ENCODE peak calls at places on chromosomes 13 and 19, in nine cellular contexts. One of them, this sample, is unnamed.

GRCh38 chr19:38425222-38425809 is 703 bp downstream of the RASGRP4 start:
- ATAC-seq in naive thymus-derived CD8-positive, alpha-beta T cell: no peak
- ATAC-seq in activated CD8-positive, alpha-beta T cell treated with anti-CD3 and anti-CD28 coated beads for 36 hours: no peak
- ATAC-seq in K562: no peak
- ATAC-seq in omental fat pad: no peak
- ATAC-seq in heart right ventricle: peak; percentile 17
- ATAC-seq in T-cell: no peak
- ATAC-seq in body of pancreas: no peak
- ATAC-seq in HepG2: no peak
- ATAC-seq in this sample: no peak

GRCh38 chr13:60613080-60613479 is 216.1 kb downstream of the TDRD3 start:
- ATAC-seq in naive thymus-derived CD8-positive, alpha-beta T cell: no peak
- ATAC-seq in activated CD8-positive, alpha-beta T cell treated with anti-CD3 and anti-CD28 coated beads for 36 hours: no peak
- ATAC-seq in K562: no peak
- ATAC-seq in omental fat pad: no peak
- ATAC-seq in heart right ventricle: no peak
- ATAC-seq in T-cell: no peak
- ATAC-seq in body of pancreas: no peak
- ATAC-seq in HepG2: no peak
- ATAC-seq in this sample: no peak

GRCh38 chr19:16262618-16263017 is 62.0 kb upstream of the KLF2 start:
- ATAC-seq in naive thymus-derived CD8-positive, alpha-beta T cell: no peak
- ATAC-seq in activated CD8-positive, alpha-beta T cell treated with anti-CD3 and anti-CD28 coated beads for 36 hours: no peak
- ATAC-seq in K562: no peak
- ATAC-seq in omental fat pad: peak; percentile 79
- ATAC-seq in heart right ventricle: no peak
- ATAC-seq in T-cell: no peak
- ATAC-seq in body of pancreas: peak; percentile 82
- ATAC-seq in HepG2: peak; percentile 90
- ATAC-seq in this sample: no peak

GRCh38 chr19:38455031-38455430 is 21.5 kb downstream of the RYR1 start:
- ATAC-seq in naive thymus-derived CD8-positive, alpha-beta T cell: no peak
- ATAC-seq in activated CD8-positive, alpha-beta T cell treated with anti-CD3 and anti-CD28 coated beads for 36 hours: no peak
- ATAC-seq in K562: no peak
- ATAC-seq in omental fat pad: no peak
- ATAC-seq in heart right ventricle: no peak
- ATAC-seq in T-cell: no peak
- ATAC-seq in body of pancreas: no peak
- ATAC-seq in HepG2: no peak
- ATAC-seq in this sample: no peak

GRCh38 chr19:11577451-11578341 is at the start of gene ACP5:
- ATAC-seq in naive thymus-derived CD8-positive, alpha-beta T cell: peak; percentile 26
- ATAC-seq in activated CD8-positive, alpha-beta T cell treated with anti-CD3 and anti-CD28 coated beads for 36 hours: no peak
- ATAC-seq in K562: peak; percentile 14
- ATAC-seq in omental fat pad: no peak
- ATAC-seq in heart right ventricle: peak; percentile 40
- ATAC-seq in T-cell: no peak
- ATAC-seq in body of pancreas: no peak
- ATAC-seq in HepG2: peak; percentile 45
- ATAC-seq in this sample: no peak

GRCh38 chr19:45250216-45250831 is 747 bp upstream of the MARK4 start:
- ATAC-seq in naive thymus-derived CD8-positive, alpha-beta T cell: no peak
- ATAC-seq in activated CD8-positive, alpha-beta T cell treated with anti-CD3 and anti-CD28 coated beads for 36 hours: peak; percentile 3
- ATAC-seq in K562: peak; percentile 5
- ATAC-seq in omental fat pad: no peak
- ATAC-seq in heart right ventricle: no peak
- ATAC-seq in T-cell: no peak
- ATAC-seq in body of pancreas: no peak
- ATAC-seq in HepG2: peak; percentile 10
- ATAC-seq in this sample: no peak

GRCh38 chr19:39167461-39168257 is 29.1 kb upstream of the NCCRP1 start:
- ATAC-seq in naive thymus-derived CD8-positive, alpha-beta T cell: no peak
- ATAC-seq in activated CD8-positive, alpha-beta T cell treated with anti-CD3 and anti-CD28 coated beads for 36 hours: no peak
- ATAC-seq in K562: no peak
- ATAC-seq in omental fat pad: peak; percentile 26
- ATAC-seq in heart right ventricle: no peak
- ATAC-seq in T-cell: no peak
- ATAC-seq in body of pancreas: peak; percentile 83
- ATAC-seq in HepG2: no peak
- ATAC-seq in this sample: no peak

GRCh38 chr13:59368652-59369051 is 795.1 kb downstream of the DIAPH3 start:
- ATAC-seq in naive thymus-derived CD8-positive, alpha-beta T cell: no peak
- ATAC-seq in activated CD8-positive, alpha-beta T cell treated with anti-CD3 and anti-CD28 coated beads for 36 hours: no peak
- ATAC-seq in K562: no peak
- ATAC-seq in omental fat pad: peak; percentile 83
- ATAC-seq in heart right ventricle: peak; percentile 66
- ATAC-seq in T-cell: no peak
- ATAC-seq in body of pancreas: no peak
- ATAC-seq in HepG2: no peak
- ATAC-seq in this sample: no peak

GRCh38 chr13:27968316-27969072 is 621 bp downstream of the CDX2 start:
- ATAC-seq in naive thymus-derived CD8-positive, alpha-beta T cell: no peak
- ATAC-seq in activated CD8-positive, alpha-beta T cell treated with anti-CD3 and anti-CD28 coated beads for 36 hours: no peak
- ATAC-seq in K562: no peak
- ATAC-seq in omental fat pad: no peak
- ATAC-seq in heart right ventricle: no peak
- ATAC-seq in T-cell: no peak
- ATAC-seq in body of pancreas: peak; percentile 33
- ATAC-seq in HepG2: peak; percentile 76
- ATAC-seq in this sample: no peak

GRCh38 chr19:51735759-51736449 is 12.1 kb upstream of the HAS1 start:
- ATAC-seq in naive thymus-derived CD8-positive, alpha-beta T cell: no peak
- ATAC-seq in activated CD8-positive, alpha-beta T cell treated with anti-CD3 and anti-CD28 coated beads for 36 hours: no peak
- ATAC-seq in K562: peak; percentile 67
- ATAC-seq in omental fat pad: peak; percentile 31
- ATAC-seq in heart right ventricle: peak; percentile 47
- ATAC-seq in T-cell: no peak
- ATAC-seq in body of pancreas: peak; percentile 24
- ATAC-seq in HepG2: no peak
- ATAC-seq in this sample: peak; percentile 81

GRCh38 chr19:934865-935422 is 9.1 kb downstream of the ARID3A start:
- ATAC-seq in naive thymus-derived CD8-positive, alpha-beta T cell: no peak
- ATAC-seq in activated CD8-positive, alpha-beta T cell treated with anti-CD3 and anti-CD28 coated beads for 36 hours: no peak
- ATAC-seq in K562: no peak
- ATAC-seq in omental fat pad: peak; percentile 91
- ATAC-seq in heart right ventricle: peak; percentile 91
- ATAC-seq in T-cell: no peak
- ATAC-seq in body of pancreas: peak; percentile 98
- ATAC-seq in HepG2: peak; percentile 89
- ATAC-seq in this sample: peak; percentile 90

GRCh38 chr19:9580728-9581127 is 3.6 kb downstream of the ZNF121 start:
- ATAC-seq in naive thymus-derived CD8-positive, alpha-beta T cell: no peak
- ATAC-seq in activated CD8-positive, alpha-beta T cell treated with anti-CD3 and anti-CD28 coated beads for 36 hours: no peak
- ATAC-seq in K562: no peak
- ATAC-seq in omental fat pad: no peak
- ATAC-seq in heart right ventricle: no peak
- ATAC-seq in T-cell: no peak
- ATAC-seq in body of pancreas: no peak
- ATAC-seq in HepG2: no peak
- ATAC-seq in this sample: no peak

GRCh38 chr19:31633014-31633413 is 283.8 kb upstream of the TSHZ3 start:
- ATAC-seq in naive thymus-derived CD8-positive, alpha-beta T cell: no peak
- ATAC-seq in activated CD8-positive, alpha-beta T cell treated with anti-CD3 and anti-CD28 coated beads for 36 hours: no peak
- ATAC-seq in K562: no peak
- ATAC-seq in omental fat pad: no peak
- ATAC-seq in heart right ventricle: no peak
- ATAC-seq in T-cell: no peak
- ATAC-seq in body of pancreas: no peak
- ATAC-seq in HepG2: no peak
- ATAC-seq in this sample: no peak

GRCh38 chr19:48768989-48769713 is 13.8 kb downstream of the FGF21 start:
- ATAC-seq in naive thymus-derived CD8-positive, alpha-beta T cell: no peak
- ATAC-seq in activated CD8-positive, alpha-beta T cell treated with anti-CD3 and anti-CD28 coated beads for 36 hours: no peak
- ATAC-seq in K562: no peak
- ATAC-seq in omental fat pad: no peak
- ATAC-seq in heart right ventricle: no peak
- ATAC-seq in T-cell: no peak
- ATAC-seq in body of pancreas: peak; percentile 20
- ATAC-seq in HepG2: no peak
- ATAC-seq in this sample: no peak

GRCh38 chr13:42140494-42140893 is 92.0 kb downstream of the DGKH start:
- ATAC-seq in naive thymus-derived CD8-positive, alpha-beta T cell: no peak
- ATAC-seq in activated CD8-positive, alpha-beta T cell treated with anti-CD3 and anti-CD28 coated beads for 36 hours: peak; percentile 88
- ATAC-seq in K562: no peak
- ATAC-seq in omental fat pad: no peak
- ATAC-seq in heart right ventricle: no peak
- ATAC-seq in T-cell: no peak
- ATAC-seq in body of pancreas: no peak
- ATAC-seq in HepG2: no peak
- ATAC-seq in this sample: no peak